ENCODE peak calls at places on chromosome 15, in seven cellular contexts. A, B, Y, R, D, G and I are unnamed samples.
A peak's percentile ranks its signal among the peaks of the same experiment; 100 is the strongest.

GRCh38 chr15:70257573-70258220 is 160.0 kb upstream of the TLE3 start:
- DNase-seq in R (no peak), Y (no peak), D (no peak), G (no peak), A (no peak), B (no peak), I (no peak)

GRCh38 chr15:80667895-80668430 is 27.1 kb upstream of the ABHD17C start:
- DNase-seq in A (no peak), D (no peak), G (peak; percentile 87), Y (no peak), R (no peak), B (no peak), I (no peak)

GRCh38 chr15:35737521-35737920 is 191.6 kb upstream of the DPH6 start:
- DNase-seq in B (no peak), Y (no peak), D (no peak), G (no peak), R (peak; percentile 33), A (no peak), I (no peak)

GRCh38 chr15:49521802-49522201 is 98.8 kb downstream of the FGF7 start:
- DNase-seq in B (peak; percentile 23), A (no peak), Y (no peak), G (peak; percentile 15), R (peak; percentile 33), D (no peak), I (no peak)

GRCh38 chr15:64209680-64210334 is 47.0 kb upstream of the PPIB start:
- DNase-seq in A (no peak), R (peak; percentile 64), Y (no peak), B (no peak), D (no peak), G (peak; percentile 55), I (peak; percentile 57)

GRCh38 chr15:101536166-101536874 is 46.8 kb upstream of the PCSK6 start:
- DNase-seq in Y (peak; percentile 26), D (peak; percentile 16), R (no peak), B (no peak), G (no peak), A (no peak), I (no peak)

GRCh38 chr15:31471731-31472430 is 145.2 kb downstream of the KLF13 start:
- DNase-seq in A (no peak), D (peak; percentile 5), G (peak; percentile 83), R (peak; percentile 96), B (no peak), Y (no peak), I (peak; percentile 84)

GRCh38 chr15:22839046-22839705 is 710 bp downstream of the NIPA2 start:
- DNase-seq in Y (no peak), D (no peak), G (peak; percentile 10), B (no peak), A (no peak), R (no peak), I (peak; percentile 26)

GRCh38 chr15:40691737-40692136 is 3.2 kb upstream of the RAD51 start:
- DNase-seq in G (no peak), D (no peak), Y (no peak), B (no peak), R (no peak), A (no peak), I (no peak)

GRCh38 chr15:55742927-55743614 is at the start of gene PRTG:
- DNase-seq in B (peak; percentile 87), Y (peak; percentile 76), R (peak; percentile 69), G (peak; percentile 85), A (peak; percentile 98), D (peak; percentile 76), I (peak; percentile 90)

GRCh38 chr15:99708563-99708962 is 24.7 kb downstream of the LYSMD4 start:
- DNase-seq in B (peak; percentile 19), D (no peak), G (peak; percentile 5), A (no peak), Y (no peak), R (peak; percentile 91), I (peak; percentile 96)

GRCh38 chr15:29114277-29115092 is 155.1 kb downstream of the NSMCE3 start:
- DNase-seq in R (no peak), G (no peak), D (no peak), Y (no peak), A (no peak), B (no peak), I (no peak)

GRCh38 chr15:80638553-80639167 is 56.5 kb upstream of the ABHD17C start:
- DNase-seq in G (no peak), Y (peak; percentile 31), B (no peak), A (no peak), R (peak; percentile 17), D (no peak), I (no peak)

GRCh38 chr15:70291696-70292510 is 194.2 kb upstream of the TLE3 start:
- DNase-seq in G (peak; percentile 71), A (no peak), R (no peak), Y (no peak), D (no peak), B (no peak), I (no peak)

GRCh38 chr15:32659340-32659831 is 17.9 kb downstream of the SCG5 start:
- DNase-seq in R (peak; percentile 86), Y (peak; percentile 24), B (no peak), G (peak; percentile 12), D (no peak), A (no peak), I (peak; percentile 79)

GRCh38 chr15:91692596-91692995 is 160.9 kb upstream of the SLCO3A1 start:
- DNase-seq in D (no peak), R (no peak), A (no peak), G (no peak), Y (no peak), B (no peak), I (no peak)

GRCh38 chr15:73464602-73465001 is 21.6 kb downstream of the REC114 start:
- DNase-seq in D (peak; percentile 33), R (no peak), Y (no peak), G (no peak), A (no peak), B (peak; percentile 57), I (peak; percentile 1)

GRCh38 chr15:53918180-53919079 is 59.8 kb upstream of the UNC13C start:
- DNase-seq in A (no peak), Y (no peak), R (no peak), G (no peak), B (peak; percentile 62), D (no peak), I (no peak)

GRCh38 chr15:22951381-22952280 is 28.5 kb downstream of the CYFIP1 start:
- DNase-seq in R (no peak), Y (no peak), G (no peak), B (no peak), D (no peak), A (no peak), I (peak; percentile 44)

GRCh38 chr15:70114226-70114625 is 16.5 kb upstream of the TLE3 start:
- DNase-seq in B (peak; percentile 71), R (no peak), D (no peak), G (peak; percentile 17), Y (no peak), A (no peak), I (peak; percentile 16)

GRCh38 chr15:25372298-25372697 is 66.5 kb downstream of the UBE3A start:
- DNase-seq in R (peak; percentile 76), D (no peak), G (no peak), Y (no peak), A (no peak), B (no peak), I (peak; percentile 26)

GRCh38 chr15:70956596-70956995 is 64.0 kb downstream of the LRRC49 start:
- DNase-seq in B (no peak), R (no peak), G (no peak), D (no peak), A (no peak), Y (no peak), I (no peak)

DNA sequence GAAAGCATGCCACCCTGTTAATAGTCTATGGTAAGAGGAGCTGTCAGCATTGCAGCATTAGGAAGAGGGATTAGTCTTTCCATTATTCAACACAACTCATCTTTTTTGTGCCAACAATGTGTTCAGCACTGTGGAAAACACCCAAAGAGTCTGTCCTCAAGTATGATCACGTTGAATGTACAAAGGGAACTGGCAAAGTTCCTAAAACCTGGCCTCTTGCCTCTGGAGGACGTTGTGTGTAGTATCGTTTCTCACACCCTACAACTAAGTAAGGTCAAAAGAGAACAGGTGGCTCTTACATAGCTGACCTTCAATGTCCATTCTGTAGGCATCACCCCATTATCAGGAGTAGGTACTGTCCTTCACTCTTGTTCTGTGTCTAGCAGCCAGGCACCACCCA is 147.9 kb upstream of the THBS1 start:
- DNase-seq in G (no peak), D (no peak), Y (no peak), B (no peak), R (no peak), A (no peak), I (no peak)
- H3K4ac ChIP-seq in G (no peak overlapping the region), D (no peak overlapping the region), Y (no peak overlapping the region), B (no peak overlapping the region), R (peak overlapping the region; percentile 6), A (no peak overlapping the region), I (no peak overlapping the region)

DNA sequence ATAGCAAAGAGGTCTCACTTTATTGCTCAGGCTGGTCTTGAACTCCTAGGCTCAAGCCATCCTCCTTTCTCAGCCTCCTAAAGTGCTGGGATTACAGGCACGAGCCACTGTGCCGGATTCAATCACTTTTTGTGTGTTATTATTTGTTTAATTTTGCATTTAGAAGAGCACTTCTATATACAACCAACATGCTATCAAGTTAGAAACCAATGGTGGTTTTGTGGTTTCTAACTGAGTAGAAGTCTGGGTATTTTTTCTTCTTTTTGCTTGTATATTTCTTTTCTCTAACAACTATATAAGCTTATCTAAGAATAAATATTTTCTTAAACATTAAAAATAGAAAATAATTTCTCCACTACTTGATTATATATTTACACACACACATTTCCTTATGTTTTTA is 86.7 kb downstream of the PEAK1 start:
- DNase-seq in Y (no peak), R (no peak), D (no peak), G (no peak), B (no peak), A (no peak), I (no peak)
- H3K23ac ChIP-seq in Y (no peak overlapping the region), R (no peak overlapping the region), D (no peak overlapping the region), G (no peak overlapping the region), B (no peak overlapping the region), A (no peak overlapping the region), I (no peak overlapping the region)

DNA sequence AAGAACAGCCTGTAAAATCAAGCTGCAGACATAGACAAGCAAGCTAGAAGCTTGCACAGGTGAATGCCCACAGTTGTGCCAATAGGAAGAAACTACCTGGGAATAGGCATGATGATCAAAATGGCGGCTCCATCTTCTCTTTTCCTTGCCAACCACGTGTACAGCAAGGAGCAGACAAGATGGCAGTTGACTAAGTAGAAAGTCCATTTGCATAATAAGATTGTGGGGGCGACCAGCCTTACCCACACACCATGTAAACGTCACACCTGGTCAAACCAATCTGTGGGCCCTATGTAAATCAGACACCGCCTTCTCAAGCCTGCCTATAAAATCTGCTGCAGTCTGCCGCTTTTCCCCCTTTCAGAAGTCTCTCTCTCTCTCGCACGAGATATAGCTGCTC is 25.1 kb upstream of the ANKRD34C start:
- DNase-seq in R (no peak), Y (no peak), A (no peak), B (no peak), D (no peak), G (no peak), I (no peak)
- H3K4ac ChIP-seq in R (no peak overlapping the region), Y (no peak overlapping the region), A (no peak overlapping the region), B (no peak overlapping the region), D (no peak overlapping the region), G (no peak overlapping the region), I (no peak overlapping the region)

GRCh38 chr15:75887178-75887577 is 16.5 kb upstream of the FBXO22 start:
- DNase-seq in Y (no peak), D (no peak), R (no peak), G (no peak), A (no peak), B (no peak), I (no peak)

GRCh38 chr15:75884041-75884440 is 19.6 kb upstream of the FBXO22 start:
- DNase-seq in A (no peak), R (peak; percentile 67), Y (no peak), D (no peak), B (no peak), G (no peak), I (no peak)
- H3K23ac ChIP-seq in A (no peak overlapping the region), R (no peak overlapping the region), Y (no peak overlapping the region), D (no peak overlapping the region), B (no peak overlapping the region), G (no peak overlapping the region), I (no peak overlapping the region)